ENCODE peak calls at places on chromosomes 1 and 21, in seven cellular contexts. S, K, E, R, X, C and W are unnamed samples.

GRCh38 chr1:5340560-5341130 is 651.6 kb downstream of the NPHP4 start:
- DNase-seq in R (no peak), E (no peak), K (no peak), X (no peak), C (no peak), S (no peak), W (no peak)

GRCh38 chr1:51534447-51534846 is 15.4 kb upstream of the EPS15 start:
- DNase-seq in E (no peak), C (no peak), R (no peak), X (no peak), K (no peak), S (no peak), W (no peak)

GRCh38 chr1:32247983-32248889 is 1.2 kb downstream of the FAM167B start:
- DNase-seq in S (peak), X (peak), E (peak), C (peak), K (peak), R (peak), W (peak)

GRCh38 chr1:26785611-26786436 is 1.9 kb upstream of the PIGV start:
- DNase-seq in R (no peak), E (peak), K (no peak), X (peak), S (no peak), C (peak), W (peak)

GRCh38 chr1:61086245-61086644 is 3.9 kb downstream of the NFIA start:
- DNase-seq in X (no peak), R (no peak), S (no peak), C (no peak), E (no peak), K (no peak), W (no peak)

GRCh38 chr1:109050228-109050995 is 8.5 kb upstream of the WDR47 start:
- DNase-seq in K (peak), S (no peak), X (no peak), C (no peak), E (no peak), R (no peak), W (no peak)

GRCh38 chr1:158116311-158116710 is 64.4 kb upstream of the CD1D start:
- DNase-seq in C (no peak), S (no peak), R (no peak), K (no peak), X (no peak), E (no peak), W (no peak)

GRCh38 chr1:27348861-27349783 is 7.3 kb downstream of the SYTL1 start:
- DNase-seq in S (no peak), E (no peak), C (no peak), X (no peak), R (no peak), K (peak), W (peak)

GRCh38 chr1:229035054-229035747 is 235.7 kb upstream of the RAB4A start:
- DNase-seq in X (no peak), C (no peak), S (no peak), E (no peak), K (no peak), R (no peak), W (no peak)

GRCh38 chr1:88291902-88292301 is 392.2 kb upstream of the PKN2 start:
- DNase-seq in K (no peak), R (no peak), C (no peak), S (no peak), X (no peak), E (no peak), W (no peak)

GRCh38 chr1:18394563-18395156 is 86.1 kb upstream of the KLHDC7A start:
- DNase-seq in K (no peak), X (no peak), S (no peak), E (no peak), C (no peak), R (no peak), W (no peak)

GRCh38 chr1:104702731-104703130 is 953.0 kb downstream of the AMY1C start:
- DNase-seq in E (no peak), R (no peak), S (peak), K (peak), C (no peak), X (no peak), W (no peak)

GRCh38 chr1:62247391-62248168 is 52.9 kb downstream of the L1TD1 start:
- DNase-seq in K (no peak), E (no peak), S (no peak), R (no peak), C (no peak), X (no peak), W (no peak)

GRCh38 chr1:208065862-208066261 is 154.9 kb upstream of the CD34 start:
- DNase-seq in S (no peak), K (no peak), C (peak), X (no peak), E (no peak), R (peak), W (no peak)

GRCh38 chr1:65339866-65340483 is 30.6 kb downstream of the DNAJC6 start:
- DNase-seq in X (peak), C (peak), K (peak), E (peak), R (no peak), S (peak), W (peak)

GRCh38 chr1:201941420-201942128 is 4.8 kb downstream of the LMOD1 start:
- DNase-seq in C (no peak), X (no peak), E (no peak), S (no peak), K (no peak), R (no peak), W (peak)

GRCh38 chr1:180380259-180381183 is 121.9 kb downstream of the ACBD6 start:
- DNase-seq in C (no peak), K (no peak), S (no peak), R (no peak), X (no peak), E (no peak), W (no peak)

GRCh38 chr1:197178998-197179397 is 32.5 kb upstream of the ASPM start:
- DNase-seq in S (peak), X (peak), K (no peak), C (peak), R (no peak), E (peak), W (peak)

GRCh38 chr1:213330281-213330680 is 279.2 kb downstream of the RPS6KC1 start:
- DNase-seq in S (no peak), R (no peak), E (no peak), K (no peak), X (no peak), C (no peak), W (no peak)

GRCh38 chr21:44730028-44730395 is 18.6 kb upstream of the TSPEAR start:
- DNase-seq in R (no peak), S (no peak), X (no peak), C (no peak), K (no peak), E (no peak), W (no peak)

GRCh38 chr1:204261746-204262505 is 48.1 kb upstream of the GOLT1A start:
- DNase-seq in C (peak), X (no peak), K (peak), E (peak), S (no peak), R (no peak), W (peak)

GRCh38 chr1:23651069-23651808 is 40.4 kb upstream of the RPL11 start:
- DNase-seq in R (peak), K (peak), S (peak), X (peak), E (peak), C (peak), W (peak)

GRCh38 chr1:224635356-224635755 is 19.2 kb downstream of the CNIH3 start:
- DNase-seq in K (peak), S (peak), C (peak), E (peak), R (no peak), X (peak), W (peak)

GRCh38 chr1:210730023-210730422 is 401.3 kb downstream of the HHAT start:
- DNase-seq in X (no peak), S (no peak), C (no peak), R (no peak), K (no peak), E (no peak), W (no peak)

GRCh38 chr1:203083463-203083921 is 2.3 kb downstream of the MYOG start:
- DNase-seq in R (no peak), X (no peak), E (no peak), K (no peak), S (no peak), C (no peak), W (no peak)

GRCh38 chr1:59294423-59294822 is 2.5 kb upstream of the FGGY start:
- DNase-seq in K (no peak), R (no peak), X (no peak), C (no peak), S (no peak), E (no peak), W (no peak)

GRCh38 chr1:175071544-175071943 is 3.9 kb downstream of the TNN start:
- DNase-seq in K (no peak), E (no peak), X (no peak), C (no peak), R (no peak), S (no peak), W (no peak)

GRCh38 chr1:37634554-37635308 is at the start of gene RSPO1:
- DNase-seq in K (no peak), E (peak), S (no peak), R (no peak), C (peak), X (peak), W (peak)

GRCh38 chr1:116769994-116770393 is 15.8 kb downstream of the CD2 start:
- DNase-seq in R (no peak), C (no peak), X (no peak), E (no peak), K (no peak), S (no peak), W (no peak)
- H3K4me3 ChIP-seq in R (no peak), C (no peak), X (no peak), E (no peak), K (no peak), S (no peak), W (no peak)

DNA sequence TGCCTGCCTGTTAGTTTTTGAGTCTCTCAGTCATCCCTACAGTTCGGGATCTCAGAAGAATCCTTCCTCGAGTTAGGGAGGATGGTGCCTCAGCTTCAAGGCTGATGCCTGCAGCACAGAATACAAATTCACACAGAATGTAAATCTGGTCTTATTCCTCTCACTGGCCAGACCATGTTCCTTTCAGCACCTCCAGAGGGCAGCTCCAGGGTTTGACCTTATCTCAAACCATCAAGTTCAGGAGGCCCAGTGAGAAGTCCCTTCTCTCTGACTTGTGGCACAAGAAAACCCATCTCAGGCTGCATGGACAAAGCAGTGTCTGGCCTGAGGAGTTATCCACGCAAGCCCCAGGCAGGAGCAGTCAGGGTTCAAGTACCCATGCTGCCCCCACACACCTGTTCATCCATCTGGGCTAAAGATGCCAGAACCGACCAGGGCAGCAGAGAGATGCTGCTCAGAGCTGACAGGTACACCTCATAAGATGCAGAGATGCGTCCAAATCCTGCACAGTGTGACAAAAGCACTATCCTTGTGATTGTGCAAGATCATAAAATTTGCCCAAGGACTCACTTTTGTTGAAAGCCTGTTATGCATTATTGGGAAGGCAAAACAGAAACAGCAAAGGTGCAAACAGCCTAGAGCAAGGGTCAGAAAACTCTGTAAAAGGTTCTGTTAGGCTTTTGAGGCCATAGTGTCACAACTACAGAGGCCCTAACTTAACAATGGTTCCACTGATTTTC is 49.8 kb downstream of the BCAR3 start:
- DNase-seq in R (no peak), X (no peak), E (no peak), K (no peak), C (peak), S (no peak), W (peak)
- TF ChIP-seq CTCF in R (peak), X (peak), E (no peak), K (no peak), C (peak), S (peak), W (peak)

GRCh38 chr1:85047144-85047471 is 1.2 kb downstream of the MCOLN3 start:
- DNase-seq in C (no peak), K (no peak), S (no peak), R (no peak), X (no peak), E (no peak), W (no peak)

GRCh38 chr1:85047472-85048295 is 616 bp downstream of the MCOLN3 start:
- DNase-seq in S (no peak), R (no peak), K (no peak), X (peak), C (no peak), E (no peak), W (no peak)

GRCh38 chr1:85049735-85050166 is 1.5 kb upstream of the MCOLN3 start:
- DNase-seq in C (no peak), S (no peak), K (no peak), X (no peak), E (no peak), R (no peak), W (no peak)

DNA sequence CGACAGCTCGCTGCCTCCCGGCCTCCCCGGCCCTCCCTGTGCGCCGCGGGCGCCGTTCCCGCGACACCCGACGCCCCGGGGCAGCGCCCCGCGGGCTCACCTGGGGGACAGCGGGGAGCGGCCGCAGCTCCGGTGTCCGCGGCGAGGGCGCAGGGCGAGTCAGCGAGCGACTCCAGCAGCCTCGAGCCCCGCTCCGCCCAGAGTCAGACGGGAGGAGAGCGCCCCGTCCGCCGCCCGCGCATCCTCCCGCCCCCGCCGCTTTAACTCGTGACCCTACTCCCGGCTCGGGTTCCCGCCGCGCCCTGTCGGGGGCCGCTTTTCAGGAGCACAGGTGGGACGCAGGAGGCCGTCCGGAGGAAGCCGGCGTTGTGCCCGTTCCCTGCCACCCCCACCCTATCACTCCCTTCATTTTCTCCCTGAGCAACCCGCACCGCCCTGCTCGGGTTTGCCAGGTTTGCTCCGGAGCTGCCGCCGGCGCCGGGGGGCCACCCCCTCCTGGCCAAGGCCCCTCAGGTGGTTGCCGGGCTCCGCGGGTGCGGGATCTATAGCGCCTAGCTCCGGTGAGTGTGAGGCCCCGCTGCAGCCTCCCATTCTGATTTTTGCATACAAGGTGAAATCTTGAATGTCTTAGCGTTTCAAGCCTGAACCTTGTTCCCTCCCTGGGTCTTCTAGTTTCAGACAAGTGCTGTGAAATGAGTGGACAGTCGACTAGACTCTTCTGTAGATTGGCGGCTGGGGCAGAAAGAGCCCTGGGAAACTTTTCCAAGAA is at the start of gene MCOLN3:
- DNase-seq in E (no peak), K (peak), S (no peak), R (no peak), X (no peak), C (peak), W (no peak)
- H3K4me3 ChIP-seq in E (peak), K (peak), S (peak), R (peak), X (no peak), C (peak), W (peak)

GRCh38 chr1:40182956-40183710 is 21.9 kb downstream of the RLF start:
- DNase-seq in R (no peak), X (peak), K (peak), E (peak), S (peak), C (peak), W (peak)
- TF ChIP-seq CTCF in R (peak), X (peak), K (peak), E (peak), S (peak), C (peak), W (peak)

GRCh38 chr1:171280596-171280995 is 32.3 kb downstream of the FMO1 start:
- DNase-seq in C (no peak), X (no peak), S (no peak), K (no peak), R (no peak), E (no peak), W (no peak)
- H3K4me3 ChIP-seq in C (no peak), X (no peak), S (no peak), K (no peak), R (no peak), E (no peak), W (no peak)

GRCh38 chr1:243475966-243476365 is 220.1 kb downstream of the SDCCAG8 start:
- DNase-seq in X (peak), C (peak), E (peak), R (no peak), K (no peak), S (peak), W (peak)
- TF ChIP-seq CTCF in X (peak), C (peak), E (peak), R (no peak), K (no peak), S (peak), W (peak)

GRCh38 chr1:219161371-219161975 is 12.2 kb upstream of the LYPLAL1 start:
- DNase-seq in K (no peak), R (no peak), E (peak), S (no peak), C (peak), X (no peak), W (no peak)

GRCh38 chr1:219160942-219161341 is 12.7 kb upstream of the LYPLAL1 start:
- DNase-seq in K (no peak), R (no peak), C (no peak), X (no peak), S (no peak), E (peak), W (no peak)

GRCh38 chr1:219163401-219163954 is 10.2 kb upstream of the LYPLAL1 start:
- DNase-seq in E (no peak), K (no peak), S (no peak), X (no peak), R (no peak), C (peak), W (no peak)

GRCh38 chr1:219155140-219155539 is 18.5 kb upstream of the LYPLAL1 start:
- DNase-seq in R (no peak), C (peak), X (peak), S (peak), K (no peak), E (peak), W (peak)

DNA sequence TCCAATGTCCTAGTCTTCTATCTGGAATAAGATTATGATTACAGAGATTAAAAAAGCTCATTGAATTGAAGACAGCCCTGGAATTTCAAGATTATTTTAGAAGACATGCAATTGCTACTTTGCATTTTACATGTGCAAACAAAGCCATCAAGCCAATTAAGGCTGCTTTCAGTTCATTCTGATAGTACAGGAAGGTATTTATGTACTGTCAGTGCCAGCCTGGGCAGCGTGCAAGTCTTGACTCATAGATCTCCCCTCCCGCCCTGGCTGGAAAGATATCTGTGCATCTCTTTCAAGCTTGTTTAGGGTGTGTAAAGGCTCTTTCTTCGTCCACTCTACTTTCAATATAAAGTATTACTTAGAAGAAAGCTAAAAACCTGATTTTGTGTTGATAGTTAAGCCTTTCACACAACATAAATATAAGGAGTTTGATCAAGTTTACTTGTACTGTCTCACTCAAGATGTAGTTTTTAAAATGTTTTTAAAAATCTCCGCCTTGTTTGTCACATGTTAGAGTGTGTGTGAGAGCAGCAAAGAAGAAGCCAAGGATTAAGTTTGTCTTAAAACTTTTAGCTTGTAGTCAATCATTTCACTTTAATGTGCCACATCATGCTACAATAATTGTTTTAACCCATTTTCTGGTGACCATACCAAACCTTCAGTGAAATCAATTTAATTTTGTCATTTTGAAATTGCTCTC is 13.6 kb upstream of the LYPLAL1 start:
- DNase-seq in E (peak), S (no peak), C (peak), X (no peak), K (peak), R (no peak), W (no peak)
- H3K4me3 ChIP-seq in E (no peak), S (no peak), C (no peak), X (no peak), K (no peak), R (no peak), W (no peak)

GRCh38 chr1:10690484-10690883 is 106.0 kb downstream of the CASZ1 start:
- DNase-seq in S (no peak), C (no peak), K (no peak), R (no peak), X (no peak), E (no peak), W (no peak)
- TF ChIP-seq CTCF in S (no peak), C (no peak), K (no peak), R (no peak), X (no peak), E (no peak), W (no peak)

GRCh38 chr1:17118706-17119075 is 560 bp downstream of the PADI2 start:
- DNase-seq in K (no peak), R (no peak), X (no peak), S (no peak), C (no peak), E (no peak), W (no peak)
- H3K4me3 ChIP-seq in K (peak), R (peak), X (no peak), S (no peak), C (no peak), E (no peak), W (no peak)